ENCODE peak calls at places on chromosomes 4 and X, in six cellular contexts. X, C, A, I, O and D are unnamed samples. For H3K4me1 and H3K36me3, the result is how much of the 10 kb centered on the place peaks cover.

GRCh38 chrX:38438321-38438720 is 85.9 kb downstream of the OTC start:
- DNase-seq in I (no peak), C (no peak), X (no peak), A (peak), O (no peak), D (no peak)

GRCh38 chrX:646228-646495 is 15.6 kb downstream of the SHOX start:
- DNase-seq in O (no peak), I (no peak), X (no peak), A (no peak), C (no peak), D (no peak)

GRCh38 chrX:38870386-38870895 is 69.2 kb downstream of the MID1IP1 start:
- DNase-seq in C (no peak), A (peak), I (no peak), O (no peak), X (no peak), D (peak)

GRCh38 chrX:53071604-53072417 is 10.4 kb upstream of the TSPYL2 start:
- DNase-seq in O (peak), X (peak), A (peak), C (peak), I (peak), D (peak)

GRCh38 chrX:41665676-41666075 is 23.1 kb upstream of the GPR34 start:
- DNase-seq in I (no peak), C (no peak), O (no peak), X (no peak), A (no peak), D (no peak)

GRCh38 chrX:18026171-18026570 is 165.1 kb upstream of the RAI2 start:
- DNase-seq in O (no peak), X (peak), C (no peak), I (no peak), A (no peak), D (no peak)

GRCh38 chr4:41991916-41992767 is 1.8 kb downstream of the SLC30A9 start:
- DNase-seq in O (no peak), A (no peak), C (no peak), X (no peak), I (no peak), D (no peak)

GRCh38 chr4:129822708-129823504 is 727.0 kb downstream of the C4orf33 start:
- DNase-seq in X (no peak), A (no peak), O (no peak), C (no peak), I (no peak), D (peak)

GRCh38 chr4:53608242-53608641 is 17.0 kb upstream of the LNX1 start:
- DNase-seq in C (no peak), A (no peak), I (no peak), O (no peak), X (no peak), D (no peak)

GRCh38 chr4:53605783-53606182 is 14.5 kb upstream of the LNX1 start:
- DNase-seq in I (no peak), C (no peak), O (no peak), A (no peak), X (peak), D (no peak)

GRCh38 chr4:53613428-53613827 is 22.1 kb upstream of the LNX1 start:
- DNase-seq in X (no peak), O (no peak), A (no peak), C (no peak), I (no peak), D (no peak)

GRCh38 chr4:53614616-53615015 is 23.3 kb upstream of the LNX1 start:
- DNase-seq in X (no peak), O (no peak), I (peak), A (no peak), C (peak), D (no peak)

DNA sequence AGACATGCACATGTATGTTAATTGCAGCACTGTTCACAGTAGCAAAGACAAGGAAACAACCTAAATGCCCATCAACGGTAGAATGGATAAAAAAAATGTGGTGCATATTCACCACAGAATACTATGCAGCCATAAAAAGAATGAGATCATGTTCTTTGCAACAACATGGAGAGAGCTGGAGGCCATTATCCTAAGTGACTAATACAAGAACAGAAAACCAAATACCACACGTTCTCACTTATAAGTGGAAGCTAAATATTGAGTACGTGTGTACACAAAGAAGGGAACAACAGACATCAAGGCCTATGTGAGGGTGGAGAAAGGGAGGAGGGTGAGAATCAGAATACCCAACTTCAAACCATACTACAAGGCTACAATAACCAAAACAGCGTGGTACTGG is 17.4 kb upstream of the LNX1 start:
- DNase-seq in O (no peak), A (no peak), C (no peak), X (no peak), I (no peak), D (no peak)
- H3K4me1 ChIP-seq in O (under half), A (under half), C (under half), X (under half), I (under half), D (under half)

GRCh38 chr4:142311916-142312315 is 534.2 kb downstream of the INPP4B start:
- DNase-seq in I (no peak), X (no peak), A (no peak), O (no peak), C (no peak), D (no peak)
- H3K36me3 ChIP-seq in I (under half), X (under half), A (under half), O (under half), C (under half), D (under half)

GRCh38 chr4:94527556-94528233 is 76.0 kb downstream of the PDLIM5 start:
- DNase-seq in X (no peak), I (no peak), A (no peak), O (no peak), C (no peak), D (no peak)

GRCh38 chr4:94528792-94529451 is 77.2 kb downstream of the PDLIM5 start:
- DNase-seq in I (no peak), C (no peak), X (no peak), A (no peak), O (no peak), D (no peak)

GRCh38 chr4:94532016-94532789 is 80.5 kb downstream of the PDLIM5 start:
- DNase-seq in I (peak), X (peak), C (peak), O (no peak), A (no peak), D (no peak)

GRCh38 chr4:94533405-94534223 is 81.9 kb downstream of the PDLIM5 start:
- DNase-seq in X (no peak), I (no peak), O (no peak), A (no peak), C (no peak), D (no peak)

DNA sequence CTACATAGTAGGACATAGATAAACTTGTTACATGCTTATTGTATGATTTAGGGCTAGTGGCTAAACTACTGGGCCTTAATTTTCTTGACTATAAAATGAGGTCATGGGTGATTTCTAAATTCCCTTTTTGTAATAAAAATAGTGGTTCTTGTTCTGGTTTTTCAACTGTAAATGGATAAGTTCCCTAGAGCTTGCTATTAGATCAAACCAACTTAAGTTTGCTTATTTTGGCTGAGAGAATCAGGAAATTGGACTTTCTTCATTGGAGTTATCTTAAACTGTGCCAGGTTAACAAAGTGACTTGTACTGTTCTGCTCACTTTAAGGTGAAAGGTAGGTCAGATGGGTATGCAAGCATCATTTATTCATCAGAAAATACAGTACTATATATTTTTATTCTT is 78.3 kb downstream of the PDLIM5 start:
- DNase-seq in C (no peak), X (peak), I (no peak), A (no peak), O (no peak), D (no peak)
- H3K4me1 ChIP-seq in C (under half), X (under half), I (under half), A (under half), O (under half), D (half or more)

DNA sequence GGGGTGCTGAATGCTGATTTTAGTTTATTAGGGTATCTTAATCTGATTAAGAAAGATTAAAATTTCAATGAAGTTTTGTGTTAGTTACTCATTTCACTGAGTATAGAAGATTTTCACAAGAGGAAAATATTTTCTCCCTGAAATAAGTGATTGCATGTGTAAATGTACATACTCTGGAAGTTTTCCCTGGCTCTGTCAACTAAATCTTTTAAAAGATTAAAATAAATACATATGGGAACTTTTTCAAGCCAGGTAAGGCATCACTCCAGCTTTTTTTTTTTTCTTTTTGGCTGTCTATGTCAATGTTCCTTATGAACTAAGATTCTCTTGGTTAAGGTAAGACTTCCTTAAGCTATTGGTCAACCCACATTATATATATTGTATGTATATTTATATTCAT is 117.6 kb downstream of the CBR4 start:
- DNase-seq in X (no peak), O (no peak), A (no peak), C (no peak), I (no peak), D (no peak)
- H3K36me3 ChIP-seq in X (under half), O (under half), A (half or more), C (under half), I (under half), D (under half)

DNA sequence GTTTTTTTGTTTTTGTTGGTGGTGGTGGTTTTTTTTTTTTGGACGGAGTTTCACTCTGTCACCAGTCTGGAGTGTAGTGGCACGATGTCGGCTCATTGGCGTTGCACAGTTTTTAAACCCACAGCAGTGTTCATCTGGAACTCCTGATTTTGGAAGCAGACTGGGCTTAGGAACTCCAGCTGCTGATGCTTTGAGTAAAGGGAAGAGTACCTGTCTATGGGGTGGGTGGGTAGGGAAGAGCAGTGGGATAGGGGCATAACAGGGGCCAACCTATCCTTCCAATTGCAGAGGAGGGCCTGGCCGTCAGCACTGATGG is 2.0 kb downstream of the CD99 start:
- DNase-seq in I (no peak), O (no peak), A (no peak), C (no peak), X (no peak), D (no peak)
- H3K4me1 ChIP-seq in I (under half), O (half or more), A (under half), C (under half), X (under half), D (half or more)

GRCh38 chr4:30866444-30866843 is 146.3 kb downstream of the PCDH7 start:
- DNase-seq in X (peak), O (no peak), I (no peak), C (no peak), A (no peak), D (no peak)

GRCh38 chr4:30868257-30868656 is 148.1 kb downstream of the PCDH7 start:
- DNase-seq in O (no peak), A (no peak), I (no peak), C (no peak), X (peak), D (no peak)

GRCh38 chr4:30867427-30867826 is 147.3 kb downstream of the PCDH7 start:
- DNase-seq in I (no peak), A (no peak), O (no peak), X (no peak), C (peak), D (no peak)

GRCh38 chr4:30866907-30867306 is 146.7 kb downstream of the PCDH7 start:
- DNase-seq in O (no peak), X (no peak), I (no peak), C (no peak), A (no peak), D (no peak)

DNA sequence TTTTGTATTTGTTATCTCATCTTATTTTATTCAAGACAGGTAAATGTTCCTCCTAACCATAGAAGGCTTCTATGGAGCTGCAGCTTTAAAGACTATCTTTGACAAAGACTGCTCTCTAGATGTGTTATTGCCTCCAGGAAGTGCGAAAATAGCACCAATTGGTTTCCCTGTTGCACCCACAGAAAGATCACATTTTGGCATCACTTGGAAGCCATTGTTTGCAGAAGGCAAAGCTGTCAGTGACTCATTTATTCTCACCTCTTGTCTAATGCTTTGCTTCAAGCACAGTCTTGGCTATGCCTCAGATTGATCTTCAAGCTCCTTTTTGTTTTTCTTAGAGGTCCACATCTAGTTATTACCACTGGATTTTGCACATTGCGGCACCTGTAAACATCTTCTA is 150.3 kb downstream of the PCDH7 start:
- DNase-seq in X (no peak), I (no peak), A (no peak), C (no peak), O (no peak), D (no peak)
- H3K36me3 ChIP-seq in X (under half), I (under half), A (under half), C (under half), O (under half), D (under half)

GRCh38 chr4:126547352-126547751 is 1085.4 kb upstream of the INTU start:
- DNase-seq in X (no peak), I (no peak), C (no peak), A (no peak), O (no peak), D (no peak)

GRCh38 chr4:126544276-126544675 is 1088.5 kb upstream of the INTU start:
- DNase-seq in A (no peak), I (no peak), C (no peak), O (no peak), X (no peak), D (no peak)

GRCh38 chr4:126539771-126540170 is 1093.0 kb upstream of the INTU start:
- DNase-seq in I (no peak), O (no peak), C (no peak), X (no peak), A (no peak), D (no peak)

GRCh38 chr4:126541820-126542219 is 1090.9 kb upstream of the INTU start:
- DNase-seq in X (peak), A (no peak), C (no peak), O (no peak), I (no peak), D (no peak)
- H3K4me1 ChIP-seq in X (under half), A (under half), C (under half), O (under half), I (under half), D (under half)